ENCODE peak calls at places on chromosomes 13 and 19, in seven cellular contexts. T is ovary; H is gastrocnemius medialis; V is CD8-positive, alpha-beta T cell; A is Peyer's patch; Z is lower lobe of right lung; S is spleen. O is an unnamed sample. For H3K4me1, the result is how much of the 10 kb centered on the place peaks cover.

GRCh38 chr13:67238277-67238859 is 8.2 kb upstream of the PCDH9 start:
- DNase-seq in H (no peak), A (no peak), S (no peak), V (no peak), T (no peak), Z (no peak), O (peak)

GRCh38 chr13:94351292-94352000 is 128.0 kb downstream of the DCT start:
- DNase-seq in A (no peak), Z (no peak), S (no peak), H (no peak), T (no peak), V (no peak), O (no peak)

GRCh38 chr19:35534803-35535480 is 1.7 kb downstream of the GAPDHS start:
- DNase-seq in V (no peak), T (no peak), S (no peak), Z (no peak), A (no peak), H (no peak), O (no peak)

GRCh38 chr19:48837081-48837524 is 812 bp upstream of the HSD17B14 start:
- DNase-seq in Z (peak), T (peak), V (peak), H (peak), A (peak), S (peak), O (no peak)

GRCh38 chr13:46168341-46168740 is 13.6 kb downstream of the LCP1 start:
- DNase-seq in Z (peak), H (peak), A (peak), S (peak), T (no peak), V (no peak), O (peak)

GRCh38 chr13:21703846-21704245 is 33.0 kb downstream of the FGF9 start:
- DNase-seq in T (no peak), S (no peak), Z (no peak), H (no peak), V (no peak), A (no peak), O (peak)

GRCh38 chr19:35484637-35485036 is 5.6 kb downstream of the KRTDAP start:
- DNase-seq in H (no peak), S (peak), Z (no peak), V (no peak), T (no peak), A (no peak), O (no peak)

GRCh38 chr19:55474269-55475265 is 1.9 kb upstream of the ZNF628 start:
- DNase-seq in A (no peak), H (no peak), V (no peak), T (no peak), Z (no peak), S (no peak), O (peak)

GRCh38 chr13:48066310-48066989 is 28.5 kb downstream of the MED4 start:
- DNase-seq in H (no peak), A (no peak), T (no peak), V (no peak), Z (no peak), S (no peak), O (no peak)

GRCh38 chr13:59423708-59424355 is 739.9 kb downstream of the DIAPH3 start:
- DNase-seq in V (no peak), H (no peak), A (no peak), S (no peak), T (no peak), Z (no peak), O (no peak)

GRCh38 chr13:107301724-107302374 is 733.9 kb upstream of the ARGLU1 start:
- DNase-seq in Z (no peak), T (no peak), S (no peak), H (no peak), A (no peak), V (no peak), O (no peak)

GRCh38 chr19:39969266-39969665 is 1.7 kb upstream of the PSMC4 start:
- DNase-seq in A (no peak), S (no peak), V (no peak), T (no peak), H (no peak), Z (no peak), O (no peak)

GRCh38 chr19:17394891-17395415 is 957 bp upstream of the CCDC194 start:
- DNase-seq in A (peak), S (peak), V (peak), T (peak), Z (peak), H (peak), O (no peak)

GRCh38 chr13:113162783-113163685 is 4.6 kb downstream of the PROZ start:
- DNase-seq in T (no peak), A (no peak), Z (no peak), V (peak), H (no peak), S (no peak), O (no peak)

GRCh38 chr13:105709181-105709580 is 826.3 kb downstream of the EFNB2 start:
- DNase-seq in S (no peak), A (no peak), H (no peak), T (no peak), V (no peak), Z (no peak), O (no peak)

GRCh38 chr13:97798171-97798821 is 155.2 kb upstream of the IPO5 start:
- DNase-seq in Z (no peak), H (no peak), S (no peak), T (no peak), V (no peak), A (no peak), O (no peak)

GRCh38 chr13:45718063-45718462 is 15.9 kb downstream of the CBY2 start:
- DNase-seq in S (no peak), A (no peak), V (no peak), H (no peak), Z (no peak), T (no peak), O (no peak)

GRCh38 chr19:11578342-11579142 is 1.1 kb upstream of the ACP5 start:
- DNase-seq in T (peak), V (peak), S (peak), Z (peak), H (peak), A (peak), O (no peak)

GRCh38 chr13:25179810-25180437 is 7.8 kb upstream of the AMER2 start:
- DNase-seq in A (no peak), V (no peak), T (no peak), Z (no peak), H (no peak), S (no peak), O (no peak)

GRCh38 chr13:53605306-53605705 is 576.7 kb downstream of the OLFM4 start:
- DNase-seq in H (no peak), T (no peak), V (no peak), Z (no peak), S (no peak), A (no peak), O (no peak)

GRCh38 chr13:35347679-35348205 is 128.7 kb downstream of the MAB21L1 start:
- DNase-seq in A (no peak), V (no peak), T (no peak), S (no peak), H (no peak), Z (no peak), O (no peak)

GRCh38 chr19:18338471-18339001 is 1.9 kb upstream of the PGPEP1 start:
- DNase-seq in H (no peak), T (no peak), Z (no peak), A (no peak), V (no peak), S (no peak), O (no peak)

GRCh38 chr13:33409673-33410072 is 124.1 kb upstream of the STARD13 start:
- DNase-seq in A (no peak), Z (no peak), T (no peak), H (no peak), V (no peak), S (no peak), O (no peak)

GRCh38 chr19:5926641-5927438 is 12.8 kb downstream of the CAPS start:
- DNase-seq in H (peak), T (no peak), S (no peak), V (no peak), Z (no peak), A (no peak), O (no peak)

GRCh38 chr19:39671739-39672363 is 16.1 kb downstream of the LGALS16 start:
- DNase-seq in T (no peak), Z (no peak), S (no peak), V (peak), H (no peak), A (no peak), O (peak)

GRCh38 chr13:43573361-43573740 is 213.4 kb downstream of the ENOX1 start:
- DNase-seq in H (no peak), A (no peak), Z (no peak), V (no peak), T (no peak), S (no peak), O (peak)

GRCh38 chr19:39126593-39127187 is 1.1 kb downstream of the PAK4 start:
- DNase-seq in V (no peak), T (no peak), S (no peak), Z (peak), A (peak), H (no peak), O (peak)

GRCh38 chr13:93145199-93145598 is 81.4 kb upstream of the GPC6 start:
- DNase-seq in A (no peak), Z (no peak), H (no peak), S (no peak), T (no peak), V (no peak), O (no peak)

GRCh38 chr19:41687419-41687818 is 651 bp downstream of the CEACAM7 start:
- DNase-seq in S (no peak), T (no peak), H (no peak), A (no peak), Z (no peak), V (no peak), O (no peak)

GRCh38 chr19:55199620-55200204 is 9.6 kb downstream of the PTPRH start:
- DNase-seq in H (no peak), S (no peak), Z (no peak), T (no peak), A (no peak), V (no peak), O (no peak)

GRCh38 chr13:67557642-67558241 is 327.6 kb upstream of the PCDH9 start:
- DNase-seq in A (no peak), Z (no peak), T (no peak), S (no peak), V (no peak), H (no peak), O (no peak)

GRCh38 chr13:47289578-47289977 is 392.7 kb upstream of the HTR2A start:
- DNase-seq in S (no peak), A (no peak), H (no peak), Z (no peak), T (no peak), V (no peak), O (no peak)

GRCh38 chr19:3931041-3931440 is 1.8 kb upstream of the NMRK2 start:
- DNase-seq in V (no peak), S (no peak), T (no peak), H (peak), A (no peak), Z (no peak), O (no peak)

GRCh38 chr13:20142019-20142926 is 18.6 kb downstream of the GJA3 start:
- DNase-seq in Z (no peak), H (no peak), A (no peak), V (no peak), S (no peak), T (no peak), O (no peak)

GRCh38 chr13:79445968-79446645 is 34.8 kb upstream of the NDFIP2 start:
- DNase-seq in H (no peak), A (no peak), T (no peak), Z (no peak), S (no peak), V (no peak), O (no peak)

GRCh38 chr19:19594371-19594770 is 24.1 kb downstream of the PBX4 start:
- DNase-seq in H (no peak), S (no peak), V (no peak), A (no peak), T (no peak), Z (no peak), O (no peak)

DNA sequence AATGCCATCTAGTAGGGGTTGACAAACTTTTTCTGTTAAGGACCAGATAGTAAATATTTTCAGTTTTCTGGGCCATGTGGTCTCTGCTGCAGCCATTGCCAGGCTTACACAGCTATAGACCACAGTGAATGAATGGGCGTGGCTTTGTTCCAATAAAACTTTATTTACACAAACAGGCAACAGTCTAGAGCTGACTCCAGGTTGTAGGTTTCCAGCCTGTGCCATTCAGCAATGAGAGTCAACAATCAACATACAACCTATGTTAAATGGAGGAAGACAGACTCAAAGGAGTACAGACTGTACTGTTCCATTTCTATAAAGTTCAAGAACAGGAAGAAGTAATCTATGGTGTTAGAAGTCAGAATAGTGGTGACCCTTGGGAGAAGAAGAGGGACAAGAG is 15.2 kb upstream of the IZUMO2 start:
- DNase-seq in Z (no peak), V (no peak), S (no peak), T (no peak), H (no peak), A (no peak), O (no peak)
- H3K27ac ChIP-seq in Z (no peak), V (no peak), S (no peak), T (no peak), H (no peak), A (peak), O (no peak)

DNA sequence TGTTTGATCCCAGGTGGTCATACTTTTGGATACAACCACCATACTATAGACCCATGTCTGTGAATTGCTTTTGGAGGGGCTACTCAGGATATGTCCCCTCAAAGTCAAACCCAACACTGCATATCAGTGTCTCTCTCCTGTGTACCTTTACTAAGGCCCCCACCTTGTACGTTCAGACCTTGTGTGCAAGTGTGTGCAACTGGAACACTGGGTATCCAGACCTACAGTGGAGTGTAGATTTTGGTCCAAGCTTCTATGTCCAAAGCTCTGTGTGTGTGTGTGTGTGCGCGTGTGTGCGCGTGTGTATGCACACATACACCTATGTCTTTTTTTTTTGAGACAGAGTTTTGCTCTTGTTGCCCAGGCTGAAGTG is 18.0 kb downstream of the KLK2 start:
- DNase-seq in Z (no peak), A (no peak), H (no peak), T (no peak), V (no peak), S (no peak), O (no peak)
- H3K4me1 ChIP-seq in Z (under half), A (under half), H (under half), T (under half), V (under half), S (under half), O (under half)

GRCh38 chr13:37598572-37598971 is at the start of gene POSTN:
- DNase-seq in A (no peak), Z (no peak), T (no peak), S (no peak), V (no peak), H (no peak), O (no peak)

GRCh38 chr13:37597477-37597876 is 1.1 kb downstream of the POSTN start:
- DNase-seq in H (no peak), S (no peak), T (no peak), V (no peak), A (no peak), Z (no peak), O (no peak)

GRCh38 chr13:37599509-37599908 is 941 bp upstream of the POSTN start:
- DNase-seq in A (no peak), Z (no peak), H (no peak), S (no peak), V (no peak), T (no peak), O (no peak)

DNA sequence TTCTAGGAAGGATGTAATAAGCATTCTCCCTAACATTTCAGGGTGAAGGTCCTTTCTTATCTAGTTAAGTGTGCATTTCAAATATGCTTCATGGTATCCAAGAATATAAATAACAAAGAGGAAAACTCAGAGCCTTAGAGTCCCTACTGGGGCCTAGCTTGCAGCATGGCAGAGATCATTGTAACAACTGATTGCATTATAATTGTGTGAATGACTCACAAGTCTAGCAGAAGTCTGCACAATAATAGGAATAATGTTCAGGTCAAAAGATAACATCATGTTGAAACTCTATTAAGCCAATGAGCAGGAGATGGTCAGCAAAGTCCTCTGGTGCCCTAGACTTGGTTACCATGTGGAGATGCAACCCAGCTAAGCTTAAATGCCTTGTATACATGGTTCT is 3.4 kb downstream of the POSTN start:
- DNase-seq in V (no peak), H (no peak), Z (no peak), T (no peak), A (no peak), S (no peak), O (no peak)
- H3K27ac ChIP-seq in V (no peak), H (no peak), Z (no peak), T (no peak), A (no peak), S (no peak), O (no peak)

GRCh38 chr19:47240561-47240960 is 9.6 kb upstream of the BBC3 start:
- DNase-seq in H (no peak), V (no peak), S (no peak), Z (no peak), A (no peak), T (no peak), O (no peak)

GRCh38 chr19:47240996-47241918 is 10.3 kb upstream of the BBC3 start:
- DNase-seq in S (peak), V (peak), T (peak), H (peak), Z (peak), A (peak), O (peak)

GRCh38 chr19:47241919-47242644 is 11.1 kb upstream of the BBC3 start:
- DNase-seq in S (no peak), A (no peak), V (no peak), T (no peak), H (no peak), Z (no peak), O (no peak)

GRCh38 chr19:47239610-47240296 is 8.8 kb upstream of the BBC3 start:
- DNase-seq in A (peak), S (peak), V (peak), H (no peak), T (no peak), Z (peak), O (no peak)

DNA sequence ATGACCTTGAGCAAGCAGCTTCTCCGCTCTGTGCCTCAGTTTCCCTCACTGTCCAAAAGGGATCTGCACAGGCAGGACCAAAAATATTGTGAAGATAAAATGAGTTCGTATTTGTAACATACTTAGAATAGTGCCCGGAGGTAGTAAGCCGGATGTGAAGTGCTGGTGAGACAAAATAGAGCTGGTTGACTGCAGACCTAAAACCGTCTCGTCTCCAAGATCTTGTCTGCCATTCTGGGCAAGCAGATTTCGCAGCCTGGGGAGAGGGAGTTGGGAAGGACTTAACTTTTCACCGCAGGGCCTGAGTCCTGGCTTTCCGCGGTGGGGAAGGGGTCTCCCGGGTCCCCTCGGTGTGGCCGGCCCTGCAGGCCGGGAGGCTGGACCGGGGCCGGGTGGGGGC is 8.2 kb upstream of the BBC3 start:
- DNase-seq in Z (no peak), T (no peak), H (no peak), A (no peak), S (no peak), V (no peak), O (no peak)
- H3K4me1 ChIP-seq in Z (under half), T (under half), H (under half), A (under half), S (under half), V (under half), O (under half)

GRCh38 chr19:37172368-37173366 is at the start of gene ZNF585A:
- DNase-seq in S (peak), H (peak), T (peak), A (peak), Z (peak), V (peak), O (peak)
- H3K27ac ChIP-seq in S (peak), H (peak), T (peak), A (peak), Z (peak), V (peak), O (no peak)

GRCh38 chr13:40585911-40586471 is 80.5 kb downstream of the FOXO1 start:
- DNase-seq in S (no peak), H (no peak), T (no peak), Z (no peak), A (no peak), V (no peak), O (no peak)
- H3K4me1 ChIP-seq in S (half or more), H (half or more), T (under half), Z (half or more), A (under half), V (half or more), O (under half)

GRCh38 chr13:23561261-23561660 is 9.0 kb upstream of the TNFRSF19 start:
- DNase-seq in A (no peak), H (no peak), S (no peak), V (no peak), Z (no peak), T (no peak), O (no peak)
- H3K27ac ChIP-seq in A (no peak), H (peak), S (no peak), V (no peak), Z (no peak), T (no peak), O (no peak)

DNA sequence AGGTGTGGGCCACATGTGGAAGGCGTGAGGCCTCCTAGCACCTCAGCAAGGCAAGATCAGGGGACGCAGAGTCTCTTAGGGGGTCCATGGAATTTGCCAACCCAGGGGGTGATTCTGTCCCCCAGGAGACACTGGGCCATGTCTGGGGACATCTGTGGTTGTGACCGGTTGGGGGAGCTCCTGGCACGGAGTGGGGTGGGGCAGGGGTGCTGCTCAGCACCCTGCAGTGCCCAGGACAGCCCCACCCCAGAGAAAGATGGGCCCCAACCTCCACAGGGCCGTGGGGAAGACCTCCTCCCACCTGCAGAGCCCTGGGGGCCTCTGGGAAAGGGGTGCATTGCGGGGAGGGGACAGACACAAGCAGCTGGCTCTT is 4.0 kb downstream of the MKNK2 start:
- DNase-seq in S (no peak), A (no peak), H (peak), T (no peak), V (no peak), Z (no peak), O (no peak)
- H3K4me1 ChIP-seq in S (half or more), A (half or more), H (half or more), T (under half), V (half or more), Z (half or more), O (under half)

O was measured in SJSA1.